ENCODE peak calls at places on chromosomes 3 and 15, in seven cellular contexts. N is brain microvascular endothelial cell, M is colonic mucosa, G is AG09319, O is dorsolateral prefrontal cortex, X is cardiac fibroblast, U is choroid plexus epithelial cell. J is an unnamed sample.
A peak's percentile ranks its signal among the peaks of the same experiment; 100 is the strongest.

GRCh38 chr3:66722675-66723074 is 221.9 kb upstream of the LRIG1 start:
- DNase-seq in N (peak; percentile 75), M (peak; percentile 30), G (peak; percentile 34), O (no peak), X (peak; percentile 95), U (peak; percentile 77), J (no peak)

GRCh38 chr3:84096188-84096587 is 862.6 kb upstream of the CADM2 start:
- DNase-seq in N (no peak), M (no peak), G (no peak), O (no peak), X (no peak), U (no peak), J (no peak)

GRCh38 chr3:50259432-50260026 is 9.4 kb upstream of the SEMA3B start:
- DNase-seq in N (no peak), M (no peak), G (no peak), O (no peak), X (no peak), U (no peak), J (no peak)

GRCh38 chr3:50008931-50009330 is 69.0 kb downstream of the RBM6 start:
- DNase-seq in N (no peak), M (no peak), G (no peak), O (no peak), X (peak; percentile 38), U (peak; percentile 43), J (no peak)

GRCh38 chr3:14148041-14148985 is 23.5 kb downstream of the TMEM43 start:
- DNase-seq in N (no peak), M (no peak), G (no peak), O (no peak), X (no peak), U (no peak), J (no peak)

GRCh38 chr3:97121386-97121785 is 307.0 kb downstream of the EPHA6 start:
- DNase-seq in N (no peak), M (no peak), G (no peak), O (no peak), X (no peak), U (no peak), J (no peak)

GRCh38 chr3:114093001-114093350 is 36.4 kb downstream of the QTRT2 start:
- DNase-seq in N (no peak), M (no peak), G (no peak), O (no peak), X (no peak), U (no peak), J (no peak)

GRCh38 chr3:52021869-52022268 is 26.2 kb upstream of the RPL29 start:
- DNase-seq in N (no peak), M (no peak), G (no peak), O (no peak), X (no peak), U (no peak), J (no peak)

GRCh38 chr15:74172751-74173544 is 562 bp upstream of the ISLR start:
- DNase-seq in N (no peak), M (peak; percentile 41), G (peak; percentile 49), O (no peak), X (peak; percentile 72), U (peak; percentile 89), J (no peak)

GRCh38 chr3:30473374-30474051 is 132.9 kb upstream of the TGFBR2 start:
- DNase-seq in N (peak; percentile 40), M (no peak), G (no peak), O (no peak), X (peak; percentile 91), U (peak; percentile 67), J (no peak)

GRCh38 chr3:26624209-26624775 is 1.7 kb downstream of the LRRC3B start:
- DNase-seq in N (no peak), M (no peak), G (no peak), O (peak; percentile 49), X (no peak), U (no peak), J (peak; percentile 19)

GRCh38 chr15:39887211-39887610 is 32.9 kb downstream of the GPR176 start:
- DNase-seq in N (no peak), M (no peak), G (no peak), O (no peak), X (no peak), U (no peak), J (no peak)

GRCh38 chr15:39886418-39886817 is 33.6 kb downstream of the GPR176 start:
- DNase-seq in N (no peak), M (no peak), G (no peak), O (no peak), X (no peak), U (no peak), J (no peak)

GRCh38 chr15:39888809-39889208 is 31.3 kb downstream of the GPR176 start:
- DNase-seq in N (no peak), M (no peak), G (no peak), O (no peak), X (no peak), U (no peak), J (no peak)

GRCh38 chr15:39888243-39888642 is 31.8 kb downstream of the GPR176 start:
- DNase-seq in N (no peak), M (no peak), G (no peak), O (no peak), X (no peak), U (no peak), J (no peak)

GRCh38 chr15:39887832-39888231 is 32.2 kb downstream of the GPR176 start:
- DNase-seq in N (peak; percentile 35), M (peak; percentile 70), G (peak; percentile 31), O (no peak), X (peak; percentile 72), U (peak; percentile 65), J (no peak)
- TF ChIP-seq CTCF in N (peak; percentile 72), M (no peak), G (peak; percentile 49), O (no peak), X (peak; percentile 39), U (peak; percentile 60), J (peak; percentile 20)

GRCh38 chr3:156553705-156554356 is 1.1 kb downstream of the SSR3 start:
- DNase-seq in N (peak; percentile 76), M (peak; percentile 29), G (peak; percentile 43), O (no peak), X (peak; percentile 79), U (peak; percentile 74), J (no peak)

GRCh38 chr3:156554515-156554841 is 439 bp downstream of the SSR3 start:
- DNase-seq in N (no peak), M (no peak), G (no peak), O (no peak), X (no peak), U (no peak), J (no peak)

GRCh38 chr3:156551746-156552145 is 3.2 kb downstream of the SSR3 start:
- DNase-seq in N (peak; percentile 66), M (no peak), G (peak; percentile 20), O (no peak), X (peak; percentile 96), U (peak; percentile 86), J (no peak)

GRCh38 chr3:156552973-156553372 is 1.9 kb downstream of the SSR3 start:
- DNase-seq in N (no peak), M (no peak), G (no peak), O (no peak), X (no peak), U (no peak), J (no peak)

GRCh38 chr3:156554842-156555687 is at the start of gene SSR3:
- DNase-seq in N (peak; percentile 99), M (peak; percentile 99), G (peak; percentile 99), O (peak; percentile 99), X (peak; percentile 100), U (peak; percentile 100), J (peak; percentile 93)
- TF ChIP-seq CTCF in N (peak; percentile 6), M (no peak), G (no peak), O (no peak), X (peak; percentile 27), U (peak; percentile 16), J (no peak)

GRCh38 chr15:60390931-60391501 is 6.8 kb downstream of the ANXA2 start:
- DNase-seq in N (peak; percentile 81), M (peak; percentile 77), G (peak; percentile 80), O (no peak), X (peak; percentile 88), U (peak; percentile 83), J (no peak)
- TF ChIP-seq CTCF in N (peak; percentile 36), M (no peak), G (peak; percentile 29), O (no peak), X (peak; percentile 19), U (peak; percentile 11), J (no peak)

DNA sequence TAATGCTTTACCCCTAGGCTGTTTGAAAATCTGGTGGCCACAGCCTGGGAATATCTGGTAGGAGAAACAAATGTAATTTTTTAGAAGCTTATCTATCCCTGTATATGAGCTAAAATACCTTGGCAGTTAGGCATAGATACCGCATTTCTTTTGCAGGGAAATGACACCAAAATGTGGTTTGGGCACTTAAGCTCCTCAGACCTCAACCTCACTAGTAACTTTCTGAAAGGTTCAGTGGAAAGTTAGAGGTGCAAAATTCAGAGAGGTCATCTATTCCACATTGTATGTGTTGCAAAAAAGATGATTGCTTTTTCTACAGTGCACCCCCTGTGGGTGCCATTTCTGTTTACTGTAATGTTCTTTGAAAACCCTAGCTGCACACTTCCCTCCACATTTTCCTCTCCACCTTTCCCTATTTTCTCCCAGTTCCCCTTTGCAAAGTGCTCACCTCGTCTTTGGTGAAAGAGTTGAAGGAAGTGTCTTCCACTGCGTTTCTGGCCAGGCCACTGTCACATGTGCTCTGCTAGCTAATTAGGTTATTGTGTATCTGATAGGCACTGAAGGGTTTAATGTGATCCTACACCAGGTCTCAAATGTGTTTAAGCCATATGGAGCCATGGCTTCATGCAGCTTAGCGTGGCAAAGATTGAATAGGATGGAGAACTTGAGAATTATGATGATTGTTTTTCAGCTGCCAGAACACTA is 1.3 kb downstream of the SACM1L start:
- DNase-seq in N (no peak), M (no peak), G (no peak), O (no peak), X (no peak), U (no peak), J (no peak)
- TF ChIP-seq CTCF in N (peak; percentile 34), M (no peak), G (no peak), O (no peak), X (no peak), U (peak; percentile 26), J (no peak)

DNA sequence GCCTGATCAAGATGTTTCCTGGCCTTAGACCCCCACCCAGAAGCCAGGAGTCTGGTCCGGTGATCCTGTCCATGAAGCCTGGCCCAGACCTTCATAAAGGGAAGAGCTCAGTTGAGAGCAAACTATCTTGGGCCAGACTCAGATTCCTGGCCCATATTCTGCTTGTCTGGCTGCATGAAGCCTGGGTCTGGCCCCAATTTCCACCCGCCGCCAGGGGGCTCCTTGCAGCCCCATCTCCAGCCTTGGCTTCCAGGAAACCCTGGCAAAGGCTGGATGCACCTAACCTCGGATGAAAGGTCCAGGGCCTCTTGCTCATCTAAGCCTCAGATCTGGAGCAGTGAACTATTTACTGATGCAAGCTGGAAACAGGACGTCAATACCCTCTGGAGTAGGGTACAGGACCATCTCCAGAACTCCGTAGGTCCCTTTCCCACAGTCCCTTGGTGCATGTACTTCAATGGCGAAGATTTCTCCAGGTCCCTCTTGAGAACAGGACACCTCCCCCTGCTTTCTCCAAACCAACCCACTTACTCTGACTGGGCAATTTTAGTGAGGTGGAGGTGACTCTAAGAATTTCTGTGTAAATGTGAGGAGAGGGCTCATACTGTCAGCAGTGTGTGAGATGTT is 5.6 kb downstream of the FOXL2 start:
- DNase-seq in N (no peak), M (peak; percentile 66), G (no peak), O (no peak), X (peak; percentile 60), U (peak; percentile 64), J (no peak)
- TF ChIP-seq CTCF in N (peak; percentile 88), M (peak; percentile 45), G (peak; percentile 39), O (no peak), X (peak; percentile 67), U (peak; percentile 73), J (peak; percentile 19)

DNA sequence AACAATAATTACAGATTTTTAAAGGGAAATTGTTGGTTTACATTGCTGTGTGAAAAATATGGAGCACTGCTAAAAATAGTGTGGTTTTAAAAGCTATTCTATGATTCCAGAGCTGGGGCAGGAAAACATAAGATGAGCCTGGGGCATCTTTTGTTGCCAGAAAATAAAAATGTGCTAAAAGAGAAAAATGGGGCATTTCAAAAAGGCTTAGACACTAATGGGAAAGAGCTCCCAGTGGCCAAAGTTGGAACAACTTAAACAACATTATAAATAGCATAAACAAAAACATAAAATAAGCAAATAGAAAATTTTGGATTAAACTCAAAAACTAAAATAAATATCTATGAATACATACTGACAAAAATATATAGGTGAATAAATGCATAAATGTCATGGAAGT is 478.9 kb downstream of the NLGN1 start:
- DNase-seq in N (no peak), M (no peak), G (no peak), O (no peak), X (peak; percentile 28), U (peak; percentile 17), J (no peak)
- TF ChIP-seq CTCF in N (peak; percentile 43), M (no peak), G (peak; percentile 5), O (no peak), X (peak; percentile 35), U (peak; percentile 33), J (no peak)